ENCODE peak calls at places on chromosomes 5 and 9, in five cellular contexts. One of them, this sample, is unnamed.

GRCh38 chr5:135141303-135142268 is 107.6 kb upstream of the PITX1 start:
- DNase-seq in fibroblast of lung: no peak
- DNase-seq in foreskin keratinocyte: peak
- DNase-seq in fibroblast of the aortic adventitia: no peak
- DNase-seq in activated CD8-positive, alpha-beta T cell treated with anti-CD3 and anti-CD28 coated beads for 36 hours: no peak
- DNase-seq in this sample: no peak

GRCh38 chr5:173890195-173890951 is 2.2 kb downstream of the CPEB4 start:
- DNase-seq in fibroblast of lung: peak
- DNase-seq in foreskin keratinocyte: no peak
- DNase-seq in fibroblast of the aortic adventitia: peak
- DNase-seq in activated CD8-positive, alpha-beta T cell treated with anti-CD3 and anti-CD28 coated beads for 36 hours: peak
- DNase-seq in this sample: no peak

GRCh38 chr9:20692554-20692953 is 8.5 kb downstream of the FOCAD start:
- DNase-seq in fibroblast of lung: peak
- DNase-seq in foreskin keratinocyte: no peak
- DNase-seq in fibroblast of the aortic adventitia: no peak
- DNase-seq in activated CD8-positive, alpha-beta T cell treated with anti-CD3 and anti-CD28 coated beads for 36 hours: no peak
- DNase-seq in this sample: no peak

GRCh38 chr9:137943655-137944054 is 66.1 kb downstream of the CACNA1B start:
- DNase-seq in fibroblast of lung: no peak
- DNase-seq in foreskin keratinocyte: no peak
- DNase-seq in fibroblast of the aortic adventitia: no peak
- DNase-seq in activated CD8-positive, alpha-beta T cell treated with anti-CD3 and anti-CD28 coated beads for 36 hours: no peak
- DNase-seq in this sample: no peak

GRCh38 chr5:170219615-170220014 is 13.2 kb upstream of the C5orf58 start:
- DNase-seq in fibroblast of lung: peak
- DNase-seq in foreskin keratinocyte: peak
- DNase-seq in fibroblast of the aortic adventitia: peak
- DNase-seq in activated CD8-positive, alpha-beta T cell treated with anti-CD3 and anti-CD28 coated beads for 36 hours: no peak
- DNase-seq in this sample: no peak

GRCh38 chr5:82601085-82601484 is 322.9 kb upstream of the RPS23 start:
- DNase-seq in fibroblast of lung: no peak
- DNase-seq in foreskin keratinocyte: no peak
- DNase-seq in fibroblast of the aortic adventitia: no peak
- DNase-seq in activated CD8-positive, alpha-beta T cell treated with anti-CD3 and anti-CD28 coated beads for 36 hours: no peak
- DNase-seq in this sample: no peak

GRCh38 chr5:96432245-96433065 is 593 bp downstream of the PCSK1 start:
- DNase-seq in fibroblast of lung: no peak
- DNase-seq in foreskin keratinocyte: no peak
- DNase-seq in fibroblast of the aortic adventitia: no peak
- DNase-seq in activated CD8-positive, alpha-beta T cell treated with anti-CD3 and anti-CD28 coated beads for 36 hours: no peak
- DNase-seq in this sample: no peak

GRCh38 chr9:14722391-14723035 is at the start of gene CER1:
- DNase-seq in fibroblast of lung: no peak
- DNase-seq in foreskin keratinocyte: no peak
- DNase-seq in fibroblast of the aortic adventitia: no peak
- DNase-seq in activated CD8-positive, alpha-beta T cell treated with anti-CD3 and anti-CD28 coated beads for 36 hours: no peak
- DNase-seq in this sample: no peak

GRCh38 chr9:92196909-92197308 is 81.7 kb upstream of the SPTLC1 start:
- DNase-seq in fibroblast of lung: peak
- DNase-seq in foreskin keratinocyte: peak
- DNase-seq in fibroblast of the aortic adventitia: peak
- DNase-seq in activated CD8-positive, alpha-beta T cell treated with anti-CD3 and anti-CD28 coated beads for 36 hours: no peak
- DNase-seq in this sample: no peak

GRCh38 chr9:1880038-1880565 is 135.0 kb upstream of the SMARCA2 start:
- DNase-seq in fibroblast of lung: no peak
- DNase-seq in foreskin keratinocyte: no peak
- DNase-seq in fibroblast of the aortic adventitia: no peak
- DNase-seq in activated CD8-positive, alpha-beta T cell treated with anti-CD3 and anti-CD28 coated beads for 36 hours: peak
- DNase-seq in this sample: no peak
- TF ChIP-seq CTCF in fibroblast of lung: no peak
- TF ChIP-seq CTCF in foreskin keratinocyte: no peak
- TF ChIP-seq CTCF in fibroblast of the aortic adventitia: no peak
- TF ChIP-seq CTCF in activated CD8-positive, alpha-beta T cell treated with anti-CD3 and anti-CD28 coated beads for 36 hours: no peak
- TF ChIP-seq CTCF in this sample: no peak

DNA sequence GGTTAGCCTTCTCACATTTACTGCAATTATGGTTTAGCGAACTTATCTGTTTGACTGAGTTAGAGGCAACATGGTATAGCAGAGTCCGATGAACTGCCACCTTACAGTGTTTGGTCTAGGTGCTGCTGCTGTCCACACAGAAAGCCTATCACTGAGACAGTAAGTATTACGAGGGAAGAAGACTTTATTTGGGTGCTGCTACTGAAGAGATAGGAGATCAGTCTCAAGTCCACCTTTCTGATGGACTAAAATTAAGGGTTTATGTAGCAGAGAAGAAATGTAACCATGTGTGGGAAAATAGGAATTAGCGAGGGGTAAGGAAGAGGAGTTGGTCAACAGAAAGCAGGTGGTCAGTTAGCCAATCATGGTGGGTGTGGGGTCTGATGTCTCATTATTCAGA is 109.7 kb downstream of the ZSWIM6 start:
- DNase-seq in fibroblast of lung: no peak
- DNase-seq in foreskin keratinocyte: no peak
- DNase-seq in fibroblast of the aortic adventitia: no peak
- DNase-seq in activated CD8-positive, alpha-beta T cell treated with anti-CD3 and anti-CD28 coated beads for 36 hours: no peak
- DNase-seq in this sample: no peak
- TF ChIP-seq CTCF in fibroblast of lung: no peak
- TF ChIP-seq CTCF in foreskin keratinocyte: no peak
- TF ChIP-seq CTCF in fibroblast of the aortic adventitia: no peak
- TF ChIP-seq CTCF in activated CD8-positive, alpha-beta T cell treated with anti-CD3 and anti-CD28 coated beads for 36 hours: no peak
- TF ChIP-seq CTCF in this sample: no peak

DNA sequence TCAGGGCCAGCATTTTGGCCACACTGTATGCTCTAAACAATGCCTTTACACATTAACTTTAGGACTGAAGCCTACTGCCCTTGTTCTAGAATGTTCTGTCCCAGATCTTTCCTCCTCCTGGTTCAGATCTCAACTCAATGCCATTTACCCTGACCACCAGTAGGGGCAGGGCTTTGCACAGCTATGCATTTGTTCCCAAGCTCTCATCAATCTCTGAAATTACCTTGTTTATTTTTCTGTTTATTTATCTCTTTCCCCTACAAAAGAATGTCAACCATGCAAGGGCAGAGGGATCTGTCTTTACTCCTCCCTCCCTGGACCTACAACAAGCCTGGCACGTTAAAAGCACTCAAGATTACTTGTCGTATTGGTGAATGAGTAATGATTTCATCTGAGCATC is 612.9 kb downstream of the BNC2 start:
- DNase-seq in fibroblast of lung: no peak
- DNase-seq in foreskin keratinocyte: no peak
- DNase-seq in fibroblast of the aortic adventitia: peak
- DNase-seq in activated CD8-positive, alpha-beta T cell treated with anti-CD3 and anti-CD28 coated beads for 36 hours: no peak
- DNase-seq in this sample: no peak
- TF ChIP-seq CTCF in fibroblast of lung: peak
- TF ChIP-seq CTCF in foreskin keratinocyte: peak
- TF ChIP-seq CTCF in fibroblast of the aortic adventitia: peak
- TF ChIP-seq CTCF in activated CD8-positive, alpha-beta T cell treated with anti-CD3 and anti-CD28 coated beads for 36 hours: no peak
- TF ChIP-seq CTCF in this sample: no peak

GRCh38 chr9:100409176-100409556 is 17.8 kb upstream of the MSANTD3 start:
- DNase-seq in fibroblast of lung: no peak
- DNase-seq in foreskin keratinocyte: no peak
- DNase-seq in fibroblast of the aortic adventitia: no peak
- DNase-seq in activated CD8-positive, alpha-beta T cell treated with anti-CD3 and anti-CD28 coated beads for 36 hours: no peak
- DNase-seq in this sample: no peak
- TF ChIP-seq CTCF in fibroblast of lung: no peak
- TF ChIP-seq CTCF in foreskin keratinocyte: no peak
- TF ChIP-seq CTCF in fibroblast of the aortic adventitia: no peak
- TF ChIP-seq CTCF in activated CD8-positive, alpha-beta T cell treated with anti-CD3 and anti-CD28 coated beads for 36 hours: no peak
- TF ChIP-seq CTCF in this sample: no peak

GRCh38 chr9:83062653-83063527 is at the start of gene RASEF:
- DNase-seq in fibroblast of lung: peak
- DNase-seq in foreskin keratinocyte: peak
- DNase-seq in fibroblast of the aortic adventitia: no peak
- DNase-seq in activated CD8-positive, alpha-beta T cell treated with anti-CD3 and anti-CD28 coated beads for 36 hours: no peak
- DNase-seq in this sample: no peak
- TF ChIP-seq CTCF in fibroblast of lung: no peak
- TF ChIP-seq CTCF in foreskin keratinocyte: peak
- TF ChIP-seq CTCF in fibroblast of the aortic adventitia: no peak
- TF ChIP-seq CTCF in activated CD8-positive, alpha-beta T cell treated with anti-CD3 and anti-CD28 coated beads for 36 hours: no peak
- TF ChIP-seq CTCF in this sample: no peak

GRCh38 chr5:79133121-79133656 is 21.6 kb downstream of the BHMT start:
- DNase-seq in fibroblast of lung: peak
- DNase-seq in foreskin keratinocyte: peak
- DNase-seq in fibroblast of the aortic adventitia: peak
- DNase-seq in activated CD8-positive, alpha-beta T cell treated with anti-CD3 and anti-CD28 coated beads for 36 hours: no peak
- DNase-seq in this sample: peak
- TF ChIP-seq CTCF in fibroblast of lung: no peak
- TF ChIP-seq CTCF in foreskin keratinocyte: peak
- TF ChIP-seq CTCF in fibroblast of the aortic adventitia: peak
- TF ChIP-seq CTCF in activated CD8-positive, alpha-beta T cell treated with anti-CD3 and anti-CD28 coated beads for 36 hours: peak
- TF ChIP-seq CTCF in this sample: peak

GRCh38 chr9:136118367-136119258 is at the start of gene TMEM250:
- DNase-seq in fibroblast of lung: peak
- DNase-seq in foreskin keratinocyte: peak
- DNase-seq in fibroblast of the aortic adventitia: peak
- DNase-seq in activated CD8-positive, alpha-beta T cell treated with anti-CD3 and anti-CD28 coated beads for 36 hours: peak
- DNase-seq in this sample: peak
- TF ChIP-seq CTCF in fibroblast of lung: peak
- TF ChIP-seq CTCF in foreskin keratinocyte: peak
- TF ChIP-seq CTCF in fibroblast of the aortic adventitia: peak
- TF ChIP-seq CTCF in activated CD8-positive, alpha-beta T cell treated with anti-CD3 and anti-CD28 coated beads for 36 hours: peak
- TF ChIP-seq CTCF in this sample: no peak

GRCh38 chr5:61363715-61364114 is 31.7 kb downstream of the ZSWIM6 start:
- DNase-seq in fibroblast of lung: no peak
- DNase-seq in foreskin keratinocyte: no peak
- DNase-seq in fibroblast of the aortic adventitia: no peak
- DNase-seq in activated CD8-positive, alpha-beta T cell treated with anti-CD3 and anti-CD28 coated beads for 36 hours: no peak
- DNase-seq in this sample: no peak

GRCh38 chr5:61366841-61367240 is 34.8 kb downstream of the ZSWIM6 start:
- DNase-seq in fibroblast of lung: no peak
- DNase-seq in foreskin keratinocyte: no peak
- DNase-seq in fibroblast of the aortic adventitia: no peak
- DNase-seq in activated CD8-positive, alpha-beta T cell treated with anti-CD3 and anti-CD28 coated beads for 36 hours: no peak
- DNase-seq in this sample: no peak

GRCh38 chr5:61357745-61358144 is 25.7 kb downstream of the ZSWIM6 start:
- DNase-seq in fibroblast of lung: no peak
- DNase-seq in foreskin keratinocyte: no peak
- DNase-seq in fibroblast of the aortic adventitia: no peak
- DNase-seq in activated CD8-positive, alpha-beta T cell treated with anti-CD3 and anti-CD28 coated beads for 36 hours: peak
- DNase-seq in this sample: no peak

DNA sequence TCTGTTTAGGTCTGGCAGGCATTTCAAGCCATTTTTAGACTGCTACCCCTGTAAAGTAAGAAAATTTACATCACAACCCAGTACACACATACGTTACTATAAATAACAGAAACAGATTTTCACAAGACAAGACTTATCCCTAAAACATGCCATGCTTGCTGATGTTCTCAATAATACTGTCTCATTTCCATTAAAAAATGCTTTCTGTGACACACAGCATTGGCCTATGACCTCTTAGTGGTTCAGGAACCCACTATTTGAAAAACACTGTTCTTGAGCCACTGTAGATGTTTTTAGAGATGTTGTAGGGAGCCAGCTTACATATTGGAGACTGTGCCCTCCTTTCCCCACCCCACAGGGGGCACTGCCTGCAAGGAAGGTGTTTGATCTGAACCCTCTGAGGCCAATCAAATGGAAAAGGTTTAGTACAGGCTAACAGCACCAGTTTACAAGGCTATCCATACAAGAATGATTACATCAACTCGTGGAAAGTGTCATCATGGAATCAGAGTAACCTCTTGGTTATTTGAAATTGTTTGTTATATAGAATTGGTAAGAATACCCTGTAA is 30.8 kb downstream of the ZSWIM6 start:
- DNase-seq in fibroblast of lung: peak
- DNase-seq in foreskin keratinocyte: no peak
- DNase-seq in fibroblast of the aortic adventitia: no peak
- DNase-seq in activated CD8-positive, alpha-beta T cell treated with anti-CD3 and anti-CD28 coated beads for 36 hours: peak
- DNase-seq in this sample: no peak
- TF ChIP-seq CTCF in fibroblast of lung: peak
- TF ChIP-seq CTCF in foreskin keratinocyte: peak
- TF ChIP-seq CTCF in fibroblast of the aortic adventitia: peak
- TF ChIP-seq CTCF in activated CD8-positive, alpha-beta T cell treated with anti-CD3 and anti-CD28 coated beads for 36 hours: no peak
- TF ChIP-seq CTCF in this sample: no peak

This sample was measured in GM20000.